ENCODE peak calls at places on chromosome 18, in six cellular contexts. One of them, this sample, is unnamed.

GRCh38 chr18:69817335-69817935 is 130.2 kb downstream of the CD226 start:
- DNase-seq in GM12878: no peak
- DNase-seq in A549: no peak
- DNase-seq in endothelial cell of umbilical vein: no peak
- DNase-seq in K562: no peak
- DNase-seq in HepG2: no peak
- DNase-seq in this sample: no peak

GRCh38 chr18:12686100-12686499 is 16.4 kb downstream of the CEP76 start:
- DNase-seq in GM12878: no peak
- DNase-seq in A549: peak; percentile 55
- DNase-seq in endothelial cell of umbilical vein: peak; percentile 38
- DNase-seq in K562: no peak
- DNase-seq in HepG2: peak; percentile 24
- DNase-seq in this sample: peak; percentile 50

GRCh38 chr18:12335503-12335902 is 27.5 kb downstream of the TUBB6 start:
- DNase-seq in GM12878: no peak
- DNase-seq in A549: no peak
- DNase-seq in endothelial cell of umbilical vein: no peak
- DNase-seq in K562: no peak
- DNase-seq in HepG2: no peak
- DNase-seq in this sample: no peak

GRCh38 chr18:6920099-6920955 is 190.8 kb downstream of the ARHGAP28 start:
- DNase-seq in GM12878: no peak
- DNase-seq in A549: peak; percentile 63
- DNase-seq in endothelial cell of umbilical vein: peak; percentile 64
- DNase-seq in K562: peak; percentile 47
- DNase-seq in HepG2: peak; percentile 61
- DNase-seq in this sample: peak; percentile 53

GRCh38 chr18:199768-200167 is 41.4 kb downstream of the USP14 start:
- DNase-seq in GM12878: no peak
- DNase-seq in A549: no peak
- DNase-seq in endothelial cell of umbilical vein: no peak
- DNase-seq in K562: no peak
- DNase-seq in HepG2: no peak
- DNase-seq in this sample: no peak

GRCh38 chr18:10378688-10379465 is 75.6 kb upstream of the APCDD1 start:
- DNase-seq in GM12878: no peak
- DNase-seq in A549: no peak
- DNase-seq in endothelial cell of umbilical vein: peak; percentile 53
- DNase-seq in K562: no peak
- DNase-seq in HepG2: no peak
- DNase-seq in this sample: no peak

GRCh38 chr18:2337552-2338141 is 233.7 kb downstream of the METTL4 start:
- DNase-seq in GM12878: no peak
- DNase-seq in A549: peak; percentile 29
- DNase-seq in endothelial cell of umbilical vein: peak; percentile 27
- DNase-seq in K562: peak; percentile 43
- DNase-seq in HepG2: peak; percentile 17
- DNase-seq in this sample: peak; percentile 52

GRCh38 chr18:13437801-13438506 is 219.4 kb downstream of the LDLRAD4 start:
- DNase-seq in GM12878: no peak
- DNase-seq in A549: no peak
- DNase-seq in endothelial cell of umbilical vein: no peak
- DNase-seq in K562: no peak
- DNase-seq in HepG2: no peak
- DNase-seq in this sample: no peak

GRCh38 chr18:72452328-72452727 is 91.8 kb downstream of the CBLN2 start:
- DNase-seq in GM12878: no peak
- DNase-seq in A549: no peak
- DNase-seq in endothelial cell of umbilical vein: no peak
- DNase-seq in K562: no peak
- DNase-seq in HepG2: no peak
- DNase-seq in this sample: no peak

GRCh38 chr18:41954827-41955613 is at the start of gene PIK3C3:
- DNase-seq in GM12878: peak; percentile 92
- DNase-seq in A549: peak; percentile 94
- DNase-seq in endothelial cell of umbilical vein: peak; percentile 98
- DNase-seq in K562: peak; percentile 98
- DNase-seq in HepG2: peak; percentile 94
- DNase-seq in this sample: peak; percentile 96
- TF ChIP-seq POLR2A in GM12878: peak; percentile 74
- TF ChIP-seq POLR2A in A549: peak; percentile 16
- TF ChIP-seq POLR2A in endothelial cell of umbilical vein: peak; percentile 39
- TF ChIP-seq POLR2A in K562: peak; percentile 85
- TF ChIP-seq POLR2A in HepG2: peak; percentile 67
- TF ChIP-seq POLR2A in this sample: peak; percentile 21

GRCh38 chr18:62324355-62324828 is 718 bp upstream of the TNFRSF11A start:
- DNase-seq in GM12878: no peak
- DNase-seq in A549: no peak
- DNase-seq in endothelial cell of umbilical vein: no peak
- DNase-seq in K562: no peak
- DNase-seq in HepG2: no peak
- DNase-seq in this sample: peak; percentile 68
- H3K4me3 ChIP-seq in GM12878: peak overlapping the region; percentile 46
- H3K4me3 ChIP-seq in A549: peak overlapping the region; percentile 70
- H3K4me3 ChIP-seq in endothelial cell of umbilical vein: no peak overlapping the region
- H3K4me3 ChIP-seq in K562: no peak overlapping the region
- H3K4me3 ChIP-seq in HepG2: peak overlapping the region; percentile 78
- H3K4me3 ChIP-seq in this sample: peak overlapping the region; percentile 27

GRCh38 chr18:53887447-53887846 is 337.0 kb downstream of the MBD2 start:
- DNase-seq in GM12878: no peak
- DNase-seq in A549: no peak
- DNase-seq in endothelial cell of umbilical vein: no peak
- DNase-seq in K562: no peak
- DNase-seq in HepG2: no peak
- DNase-seq in this sample: no peak
- TF ChIP-seq MYC in GM12878: no peak
- TF ChIP-seq MYC in A549: no peak
- TF ChIP-seq MYC in endothelial cell of umbilical vein: no peak
- TF ChIP-seq MYC in K562: no peak
- TF ChIP-seq MYC in HepG2: no peak
- TF ChIP-seq MYC in this sample: no peak

DNA sequence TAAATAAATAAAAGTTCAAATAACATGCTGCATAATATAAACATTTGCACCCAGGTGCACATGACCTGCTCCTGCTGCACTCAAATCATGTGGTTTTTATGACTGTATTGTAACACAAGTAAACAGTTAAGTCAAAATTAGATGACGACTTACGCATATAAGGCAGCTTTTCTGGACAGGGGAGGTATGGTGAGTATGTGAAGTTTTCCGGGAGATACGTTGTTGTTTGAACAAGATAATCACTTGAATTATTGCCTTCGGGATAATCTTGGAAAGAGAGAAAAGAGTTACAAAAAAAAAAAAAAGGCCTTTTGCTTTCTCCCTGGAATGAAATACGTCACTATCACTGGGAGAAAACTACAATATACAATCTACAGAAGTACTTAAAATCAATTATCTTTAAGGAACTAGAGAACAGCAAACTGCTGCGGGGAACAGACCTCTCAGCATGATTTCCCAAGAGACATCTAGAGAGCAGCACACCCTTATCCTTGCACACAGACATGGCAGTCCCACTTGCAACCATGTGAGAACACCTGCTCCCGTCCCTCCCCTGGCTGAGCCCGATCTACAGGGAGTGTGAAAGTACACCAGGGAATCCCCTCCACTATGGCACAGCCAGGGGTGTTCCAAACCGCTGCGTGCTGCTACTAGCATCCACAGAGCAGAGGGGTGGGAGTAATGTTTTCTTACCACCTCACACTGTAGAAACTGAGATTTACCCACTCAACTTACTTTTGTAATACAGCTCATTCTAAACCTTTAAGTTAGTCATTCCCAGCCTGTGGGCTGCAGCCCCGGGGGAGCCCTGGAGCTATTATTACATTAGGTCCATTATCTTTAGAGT is 26.3 kb downstream of the B4GALT6 start:
- DNase-seq in GM12878: peak; percentile 95
- DNase-seq in A549: no peak
- DNase-seq in endothelial cell of umbilical vein: no peak
- DNase-seq in K562: no peak
- DNase-seq in HepG2: no peak
- DNase-seq in this sample: peak; percentile 76
- TF ChIP-seq POLR2A in GM12878: no peak
- TF ChIP-seq POLR2A in A549: no peak
- TF ChIP-seq POLR2A in endothelial cell of umbilical vein: no peak
- TF ChIP-seq POLR2A in K562: no peak
- TF ChIP-seq POLR2A in HepG2: no peak
- TF ChIP-seq POLR2A in this sample: no peak

DNA sequence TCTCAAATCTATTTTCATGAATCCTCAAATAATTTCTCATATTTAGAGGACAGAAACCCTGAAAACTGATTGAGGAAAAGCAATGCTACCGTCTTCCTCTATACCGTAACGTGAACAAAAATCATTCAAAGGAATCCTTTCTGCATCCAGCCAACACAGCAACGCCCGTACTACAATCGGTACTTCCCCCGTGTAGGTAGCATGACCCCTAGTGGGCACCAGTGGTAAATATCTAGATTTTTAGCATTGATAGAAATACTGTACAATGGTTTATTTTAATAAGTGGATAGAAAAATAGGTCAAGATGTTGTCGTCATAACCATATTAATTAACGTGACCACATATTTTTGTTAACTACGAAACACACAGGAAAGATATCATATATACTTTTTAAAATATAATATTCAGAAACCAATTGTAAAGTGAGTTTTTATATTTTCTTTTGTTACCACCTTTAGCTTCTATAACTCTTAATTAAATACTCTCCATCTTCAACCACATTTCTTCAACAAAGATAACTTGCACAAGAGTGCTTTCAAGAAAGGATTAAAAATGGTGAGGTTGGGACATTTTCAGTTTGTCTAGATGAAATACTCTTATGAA is 194.1 kb downstream of the SS18 start:
- DNase-seq in GM12878: no peak
- DNase-seq in A549: peak; percentile 36
- DNase-seq in endothelial cell of umbilical vein: peak; percentile 62
- DNase-seq in K562: peak; percentile 58
- DNase-seq in HepG2: peak; percentile 32
- DNase-seq in this sample: peak; percentile 50
- H3K4me3 ChIP-seq in GM12878: no peak overlapping the region
- H3K4me3 ChIP-seq in A549: no peak overlapping the region
- H3K4me3 ChIP-seq in endothelial cell of umbilical vein: no peak overlapping the region
- H3K4me3 ChIP-seq in K562: no peak overlapping the region
- H3K4me3 ChIP-seq in HepG2: no peak overlapping the region
- H3K4me3 ChIP-seq in this sample: no peak overlapping the region

GRCh38 chr18:58615150-58616132 is 13.4 kb downstream of the ALPK2 start:
- DNase-seq in GM12878: peak; percentile 88
- DNase-seq in A549: no peak
- DNase-seq in endothelial cell of umbilical vein: no peak
- DNase-seq in K562: no peak
- DNase-seq in HepG2: no peak
- DNase-seq in this sample: no peak
- TF ChIP-seq MYC in GM12878: no peak
- TF ChIP-seq MYC in A549: no peak
- TF ChIP-seq MYC in endothelial cell of umbilical vein: no peak
- TF ChIP-seq MYC in K562: no peak
- TF ChIP-seq MYC in HepG2: no peak
- TF ChIP-seq MYC in this sample: no peak

GRCh38 chr18:49858309-49859005 is 45.1 kb upstream of the ACAA2 start:
- DNase-seq in GM12878: no peak
- DNase-seq in A549: peak; percentile 75
- DNase-seq in endothelial cell of umbilical vein: peak; percentile 77
- DNase-seq in K562: peak; percentile 67
- DNase-seq in HepG2: peak; percentile 44
- DNase-seq in this sample: peak; percentile 69
- TF ChIP-seq POLR2A in GM12878: no peak
- TF ChIP-seq POLR2A in A549: no peak
- TF ChIP-seq POLR2A in endothelial cell of umbilical vein: no peak
- TF ChIP-seq POLR2A in K562: no peak
- TF ChIP-seq POLR2A in HepG2: no peak
- TF ChIP-seq POLR2A in this sample: no peak

DNA sequence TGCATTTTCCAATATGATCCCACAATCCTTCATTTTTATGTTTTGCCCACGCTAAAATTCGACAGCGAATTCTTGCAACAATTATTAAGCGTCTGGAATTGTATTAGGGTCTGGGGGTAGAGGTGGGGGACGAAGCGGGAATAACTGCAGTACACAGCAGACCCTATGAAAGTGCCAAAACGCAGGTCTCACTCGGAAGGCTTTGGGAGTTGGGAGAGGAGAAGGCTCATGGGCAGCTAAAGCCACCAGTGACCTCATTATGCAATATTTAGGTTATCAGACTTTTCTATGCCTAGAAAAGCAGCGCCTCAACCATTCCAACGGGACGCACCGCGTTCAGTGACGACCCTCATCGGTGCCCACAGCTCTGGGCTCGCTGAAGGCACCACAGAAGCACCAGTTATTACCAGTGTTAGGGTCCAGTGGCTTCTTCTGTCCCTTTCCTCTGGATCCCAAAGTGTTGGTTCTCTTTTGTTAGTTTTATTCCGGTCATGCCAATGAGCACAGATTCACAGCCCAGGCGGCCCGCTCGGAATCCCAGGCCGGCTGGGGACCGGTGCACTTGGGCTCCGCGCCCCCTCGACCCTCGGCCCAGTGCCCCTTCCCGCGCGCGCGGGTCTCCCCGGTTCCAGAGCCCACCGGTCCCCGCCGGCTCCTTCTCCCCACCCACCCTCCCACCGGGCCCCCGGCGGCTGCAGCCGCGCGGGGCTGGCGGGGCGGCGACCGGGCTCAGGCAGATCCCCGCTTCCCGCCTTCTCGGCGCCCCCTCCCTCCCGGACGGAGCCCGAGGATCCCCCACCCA is 738 bp upstream of the MAPK4 start:
- DNase-seq in GM12878: no peak
- DNase-seq in A549: no peak
- DNase-seq in endothelial cell of umbilical vein: no peak
- DNase-seq in K562: no peak
- DNase-seq in HepG2: no peak
- DNase-seq in this sample: no peak
- H3K4me3 ChIP-seq in GM12878: no peak overlapping the region
- H3K4me3 ChIP-seq in A549: peak overlapping the region; percentile 52
- H3K4me3 ChIP-seq in endothelial cell of umbilical vein: no peak overlapping the region
- H3K4me3 ChIP-seq in K562: no peak overlapping the region
- H3K4me3 ChIP-seq in HepG2: peak overlapping the region; percentile 57
- H3K4me3 ChIP-seq in this sample: no peak overlapping the region

DNA sequence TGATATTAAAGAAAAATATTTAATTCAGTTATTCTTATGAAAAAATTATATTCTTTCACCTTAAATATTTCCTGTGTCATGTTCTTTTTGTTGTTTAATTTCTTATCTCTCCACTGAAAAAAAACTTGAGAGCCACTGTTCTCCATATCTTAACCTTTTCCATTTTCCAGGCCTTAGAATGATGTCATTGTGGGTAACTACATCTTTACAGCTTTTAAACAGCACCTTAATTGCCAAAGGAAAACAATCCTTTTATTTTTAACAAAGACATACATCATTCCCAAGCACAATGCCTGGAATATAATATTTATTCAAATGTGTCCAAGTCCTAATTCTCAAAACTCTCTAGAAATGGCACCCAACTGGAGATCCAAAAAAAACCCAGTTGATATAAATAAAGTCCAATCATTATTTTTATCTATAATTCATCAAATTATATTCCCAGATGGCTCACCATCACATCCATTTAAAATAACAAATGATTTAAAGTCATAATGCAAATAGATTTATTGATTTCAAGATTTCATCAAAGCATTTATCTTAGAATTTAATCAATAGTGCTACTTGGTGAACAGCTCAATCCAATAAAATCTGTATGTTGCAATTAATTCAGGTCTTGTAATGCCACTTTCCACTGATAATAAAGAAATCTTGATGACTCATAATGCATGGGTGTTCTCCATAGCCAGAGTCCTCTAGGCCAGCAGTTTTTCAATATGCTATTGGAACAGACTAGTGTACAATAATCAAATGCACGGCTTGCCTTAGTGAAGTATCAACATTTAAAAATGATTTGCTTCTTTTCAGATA is 107.1 kb upstream of the MAPRE2 start:
- DNase-seq in GM12878: no peak
- DNase-seq in A549: no peak
- DNase-seq in endothelial cell of umbilical vein: no peak
- DNase-seq in K562: no peak
- DNase-seq in HepG2: no peak
- DNase-seq in this sample: no peak
- TF ChIP-seq MYC in GM12878: no peak
- TF ChIP-seq MYC in A549: no peak
- TF ChIP-seq MYC in endothelial cell of umbilical vein: no peak
- TF ChIP-seq MYC in K562: no peak
- TF ChIP-seq MYC in HepG2: no peak
- TF ChIP-seq MYC in this sample: no peak

This sample was measured in NB4.